ENCODE peak calls at places on chromosomes 1 and 21, in four cellular contexts. One of them, this sample, is unnamed.

GRCh38 chr1:211762206-211762605 is 68.4 kb downstream of the LPGAT1 start:
- DNase-seq in A549: no peak
- DNase-seq in SK-N-SH: no peak
- DNase-seq in GM23338: no peak
- DNase-seq in this sample: no peak

GRCh38 chr1:110465038-110465813 is 14.3 kb downstream of the PROK1 start:
- DNase-seq in A549: no peak
- DNase-seq in SK-N-SH: no peak
- DNase-seq in GM23338: peak; percentile 39
- DNase-seq in this sample: no peak

GRCh38 chr1:190159146-190159545 is 318.5 kb downstream of the BRINP3 start:
- DNase-seq in GM23338: no peak
- DNase-seq in SK-N-SH: no peak
- DNase-seq in A549: no peak
- DNase-seq in this sample: no peak

GRCh38 chr21:18603246-18603645 is 199.7 kb upstream of the TMPRSS15 start:
- DNase-seq in GM23338: no peak
- DNase-seq in SK-N-SH: no peak
- DNase-seq in A549: no peak
- DNase-seq in this sample: no peak

GRCh38 chr1:76547916-76548315 is 319.4 kb upstream of the ST6GALNAC5 start:
- DNase-seq in GM23338: peak; percentile 60
- DNase-seq in A549: no peak
- DNase-seq in SK-N-SH: no peak
- DNase-seq in this sample: no peak

GRCh38 chr1:100265562-100265930 is 470 bp upstream of the RTCA start:
- DNase-seq in SK-N-SH: no peak
- DNase-seq in A549: no peak
- DNase-seq in GM23338: peak; percentile 70
- DNase-seq in this sample: peak; percentile 18

GRCh38 chr1:39301606-39302005 is 97.1 kb downstream of the MACF1 start:
- DNase-seq in GM23338: no peak
- DNase-seq in A549: no peak
- DNase-seq in SK-N-SH: no peak
- DNase-seq in this sample: no peak

GRCh38 chr1:153659175-153659534 is 652 bp downstream of the SNAPIN start:
- DNase-seq in A549: no peak
- DNase-seq in GM23338: no peak
- DNase-seq in SK-N-SH: no peak
- DNase-seq in this sample: no peak

GRCh38 chr21:44593598-44594405 is 1.5 kb upstream of the KRTAP10-6 start:
- DNase-seq in SK-N-SH: no peak
- DNase-seq in GM23338: peak; percentile 42
- DNase-seq in A549: no peak
- DNase-seq in this sample: no peak

GRCh38 chr1:183180213-183180612 is 5.9 kb upstream of the LAMC2 start:
- DNase-seq in A549: peak; percentile 65
- DNase-seq in GM23338: no peak
- DNase-seq in SK-N-SH: peak; percentile 54
- DNase-seq in this sample: no peak

GRCh38 chr1:18651727-18652126 is 21.1 kb downstream of the PAX7 start:
- DNase-seq in GM23338: peak; percentile 89
- DNase-seq in A549: no peak
- DNase-seq in SK-N-SH: no peak
- DNase-seq in this sample: no peak

GRCh38 chr1:29703596-29703995 is 467.3 kb downstream of the PTPRU start:
- DNase-seq in A549: peak; percentile 65
- DNase-seq in SK-N-SH: peak; percentile 81
- DNase-seq in GM23338: peak; percentile 74
- DNase-seq in this sample: peak; percentile 13

GRCh38 chr21:23986987-23987386 is 1620.3 kb downstream of the MRPL39 start:
- DNase-seq in SK-N-SH: no peak
- DNase-seq in A549: no peak
- DNase-seq in GM23338: peak; percentile 3
- DNase-seq in this sample: no peak

GRCh38 chr1:169692766-169693460 is 18.5 kb downstream of the SELL start:
- DNase-seq in SK-N-SH: no peak
- DNase-seq in GM23338: no peak
- DNase-seq in A549: no peak
- DNase-seq in this sample: no peak

GRCh38 chr1:44316231-44316759 is 38.8 kb downstream of the ERI3 start:
- DNase-seq in A549: no peak
- DNase-seq in SK-N-SH: no peak
- DNase-seq in GM23338: no peak
- DNase-seq in this sample: no peak
- H3K4me3 ChIP-seq in A549: no peak overlapping the region
- H3K4me3 ChIP-seq in SK-N-SH: no peak overlapping the region
- H3K4me3 ChIP-seq in GM23338: no peak overlapping the region
- H3K4me3 ChIP-seq in this sample: no peak overlapping the region

GRCh38 chr1:234000557-234001081 is 96.1 kb downstream of the SLC35F3 start:
- DNase-seq in SK-N-SH: no peak
- DNase-seq in A549: no peak
- DNase-seq in GM23338: peak; percentile 34
- DNase-seq in this sample: no peak

GRCh38 chr1:234009668-234010067 is 105.2 kb downstream of the SLC35F3 start:
- DNase-seq in SK-N-SH: no peak
- DNase-seq in GM23338: no peak
- DNase-seq in A549: no peak
- DNase-seq in this sample: no peak

GRCh38 chr1:234007684-234008083 is 103.2 kb downstream of the SLC35F3 start:
- DNase-seq in SK-N-SH: no peak
- DNase-seq in GM23338: no peak
- DNase-seq in A549: no peak
- DNase-seq in this sample: no peak

GRCh38 chr1:234001817-234002216 is 97.3 kb downstream of the SLC35F3 start:
- DNase-seq in GM23338: no peak
- DNase-seq in SK-N-SH: no peak
- DNase-seq in A549: no peak
- DNase-seq in this sample: no peak

GRCh38 chr1:234004575-234004974 is 100.1 kb downstream of the SLC35F3 start:
- DNase-seq in GM23338: no peak
- DNase-seq in A549: no peak
- DNase-seq in SK-N-SH: no peak
- DNase-seq in this sample: no peak
- TF ChIP-seq REST in GM23338: no peak
- TF ChIP-seq REST in A549: no peak
- TF ChIP-seq REST in SK-N-SH: no peak
- TF ChIP-seq REST in this sample: no peak

DNA sequence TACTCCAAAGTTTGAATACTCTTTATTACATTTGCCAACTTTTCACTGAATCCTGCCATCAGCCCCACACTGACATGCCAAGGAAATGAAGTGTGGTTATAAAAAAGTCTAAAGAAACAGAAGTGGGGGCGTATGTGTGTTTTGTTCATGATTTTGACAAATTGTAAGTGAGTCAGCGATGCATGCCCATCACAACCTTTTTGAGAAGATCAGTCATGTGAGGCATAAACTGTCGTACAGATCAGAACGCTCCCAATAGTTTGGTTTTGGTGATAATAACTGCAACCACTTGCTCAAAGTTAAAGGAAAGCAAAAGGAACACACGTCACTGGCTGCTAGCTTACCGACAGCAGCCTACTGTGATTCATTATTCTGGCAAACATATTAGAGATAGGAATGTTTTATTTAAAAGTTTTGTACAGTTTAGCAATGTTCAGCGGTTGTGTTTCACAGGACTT is 95.6 kb downstream of the RGS2 start:
- DNase-seq in SK-N-SH: no peak
- DNase-seq in A549: peak; percentile 20
- DNase-seq in GM23338: no peak
- DNase-seq in this sample: no peak
- H3K4me3 ChIP-seq in SK-N-SH: no peak overlapping the region
- H3K4me3 ChIP-seq in A549: no peak overlapping the region
- H3K4me3 ChIP-seq in GM23338: no peak overlapping the region
- H3K4me3 ChIP-seq in this sample: no peak overlapping the region

DNA sequence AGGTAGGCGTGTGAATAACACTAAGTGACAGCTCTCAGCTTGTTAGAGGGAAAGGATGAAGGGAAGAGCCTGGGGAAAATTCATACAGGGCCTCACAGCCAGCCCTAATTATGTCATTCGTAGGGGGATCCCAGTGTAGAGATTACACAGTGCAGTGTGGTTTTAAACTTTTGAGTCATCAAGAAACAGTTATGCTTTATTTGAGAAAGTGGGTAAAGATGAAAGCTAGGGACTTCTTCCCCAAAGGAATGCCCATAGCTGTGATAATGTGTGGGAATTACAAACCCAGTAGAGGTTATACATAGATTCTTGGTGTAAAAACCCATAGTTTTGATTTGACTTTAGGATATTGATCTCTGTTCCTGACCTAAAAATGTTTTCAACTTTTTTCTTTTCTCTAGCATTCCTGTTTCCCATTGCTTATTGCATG is 1.9 kb downstream of the TTF2 start:
- DNase-seq in GM23338: no peak
- DNase-seq in A549: no peak
- DNase-seq in SK-N-SH: no peak
- DNase-seq in this sample: no peak
- TF ChIP-seq REST in GM23338: no peak
- TF ChIP-seq REST in A549: no peak
- TF ChIP-seq REST in SK-N-SH: no peak
- TF ChIP-seq REST in this sample: no peak

GRCh38 chr21:46185717-46186116 is 1.5 kb upstream of the SPATC1L start:
- DNase-seq in SK-N-SH: no peak
- DNase-seq in GM23338: no peak
- DNase-seq in A549: no peak
- DNase-seq in this sample: no peak
- H3K4me3 ChIP-seq in SK-N-SH: no peak overlapping the region
- H3K4me3 ChIP-seq in GM23338: peak overlapping the region; percentile 65
- H3K4me3 ChIP-seq in A549: no peak overlapping the region
- H3K4me3 ChIP-seq in this sample: no peak overlapping the region